ENCODE peak calls at places on chromosomes 3 and 15, in nine cellular contexts. One of them, this sample, is unnamed.

GRCh38 chr3:179624471-179624870 is 19.9 kb downstream of the NDUFB5 start:
- DNase-seq in GM23338: no peak
- DNase-seq in Caco-2: no peak
- DNase-seq in H1: no peak
- DNase-seq in fibroblast of lung: peak; percentile 19
- DNase-seq in lower lobe of right lung: no peak
- DNase-seq in heart left ventricle: no peak
- DNase-seq in tibial artery: no peak
- DNase-seq in body of pancreas: no peak
- DNase-seq in this sample: no peak

GRCh38 chr3:111541911-111542483 is at the start of gene CD96:
- DNase-seq in Caco-2: no peak
- DNase-seq in H1: no peak
- DNase-seq in lower lobe of right lung: no peak
- DNase-seq in GM23338: no peak
- DNase-seq in fibroblast of lung: peak; percentile 54
- DNase-seq in heart left ventricle: no peak
- DNase-seq in body of pancreas: no peak
- DNase-seq in tibial artery: no peak
- DNase-seq in this sample: no peak

GRCh38 chr15:63504979-63505841 is 817 bp downstream of the USP3 start:
- DNase-seq in Caco-2: peak; percentile 60
- DNase-seq in lower lobe of right lung: peak; percentile 83
- DNase-seq in body of pancreas: peak; percentile 79
- DNase-seq in GM23338: peak; percentile 70
- DNase-seq in fibroblast of lung: peak; percentile 62
- DNase-seq in tibial artery: peak; percentile 58
- DNase-seq in H1: peak; percentile 74
- DNase-seq in heart left ventricle: peak; percentile 53
- DNase-seq in this sample: peak; percentile 63

GRCh38 chr3:156507285-156507684 is 47.6 kb downstream of the SSR3 start:
- DNase-seq in tibial artery: no peak
- DNase-seq in body of pancreas: no peak
- DNase-seq in Caco-2: no peak
- DNase-seq in fibroblast of lung: no peak
- DNase-seq in heart left ventricle: no peak
- DNase-seq in H1: no peak
- DNase-seq in GM23338: no peak
- DNase-seq in lower lobe of right lung: no peak
- DNase-seq in this sample: peak; percentile 26

GRCh38 chr3:102741694-102742093 is 306.9 kb downstream of the ZPLD1 start:
- DNase-seq in H1: no peak
- DNase-seq in GM23338: no peak
- DNase-seq in Caco-2: no peak
- DNase-seq in heart left ventricle: no peak
- DNase-seq in lower lobe of right lung: no peak
- DNase-seq in body of pancreas: no peak
- DNase-seq in fibroblast of lung: no peak
- DNase-seq in tibial artery: no peak
- DNase-seq in this sample: no peak

GRCh38 chr3:165217739-165218138 is 21.6 kb upstream of the SLITRK3 start:
- DNase-seq in H1: no peak
- DNase-seq in GM23338: no peak
- DNase-seq in heart left ventricle: no peak
- DNase-seq in Caco-2: no peak
- DNase-seq in lower lobe of right lung: no peak
- DNase-seq in tibial artery: no peak
- DNase-seq in fibroblast of lung: no peak
- DNase-seq in body of pancreas: no peak
- DNase-seq in this sample: no peak

GRCh38 chr3:107897471-107898180 is 193.2 kb downstream of the CD47 start:
- DNase-seq in heart left ventricle: no peak
- DNase-seq in tibial artery: no peak
- DNase-seq in H1: no peak
- DNase-seq in Caco-2: no peak
- DNase-seq in fibroblast of lung: peak; percentile 23
- DNase-seq in lower lobe of right lung: no peak
- DNase-seq in body of pancreas: no peak
- DNase-seq in GM23338: no peak
- DNase-seq in this sample: no peak

GRCh38 chr3:171824824-171825221 is 14.5 kb upstream of the PLD1 start:
- DNase-seq in tibial artery: no peak
- DNase-seq in fibroblast of lung: no peak
- DNase-seq in body of pancreas: no peak
- DNase-seq in lower lobe of right lung: no peak
- DNase-seq in Caco-2: no peak
- DNase-seq in heart left ventricle: no peak
- DNase-seq in GM23338: no peak
- DNase-seq in H1: no peak
- DNase-seq in this sample: no peak

GRCh38 chr3:74603292-74603691 is 11.2 kb downstream of the CNTN3 start:
- DNase-seq in heart left ventricle: no peak
- DNase-seq in Caco-2: no peak
- DNase-seq in fibroblast of lung: no peak
- DNase-seq in H1: no peak
- DNase-seq in lower lobe of right lung: no peak
- DNase-seq in GM23338: no peak
- DNase-seq in body of pancreas: no peak
- DNase-seq in tibial artery: no peak
- DNase-seq in this sample: no peak

GRCh38 chr15:50523736-50524318 is 22.6 kb downstream of the USP50 start:
- DNase-seq in Caco-2: no peak
- DNase-seq in heart left ventricle: no peak
- DNase-seq in H1: no peak
- DNase-seq in GM23338: no peak
- DNase-seq in fibroblast of lung: no peak
- DNase-seq in lower lobe of right lung: no peak
- DNase-seq in body of pancreas: no peak
- DNase-seq in tibial artery: no peak
- DNase-seq in this sample: no peak
- H3K4me1 ChIP-seq in Caco-2: no peaks in the 10 kb centered on the region
- H3K4me1 ChIP-seq in heart left ventricle: no peaks in the 10 kb centered on the region
- H3K4me1 ChIP-seq in H1: no peaks in the 10 kb centered on the region
- H3K4me1 ChIP-seq in GM23338: no peaks in the 10 kb centered on the region
- H3K4me1 ChIP-seq in fibroblast of lung: no peaks in the 10 kb centered on the region
- H3K4me1 ChIP-seq in lower lobe of right lung: no peaks in the 10 kb centered on the region
- H3K4me1 ChIP-seq in body of pancreas: no peaks in the 10 kb centered on the region
- H3K4me1 ChIP-seq in tibial artery: no peaks in the 10 kb centered on the region
- H3K4me1 ChIP-seq in this sample: no peaks in the 10 kb centered on the region

GRCh38 chr3:94291686-94292085 is 228.8 kb downstream of the NSUN3 start:
- DNase-seq in GM23338: no peak
- DNase-seq in Caco-2: no peak
- DNase-seq in lower lobe of right lung: no peak
- DNase-seq in tibial artery: no peak
- DNase-seq in fibroblast of lung: no peak
- DNase-seq in heart left ventricle: no peak
- DNase-seq in H1: no peak
- DNase-seq in body of pancreas: no peak
- DNase-seq in this sample: no peak

DNA sequence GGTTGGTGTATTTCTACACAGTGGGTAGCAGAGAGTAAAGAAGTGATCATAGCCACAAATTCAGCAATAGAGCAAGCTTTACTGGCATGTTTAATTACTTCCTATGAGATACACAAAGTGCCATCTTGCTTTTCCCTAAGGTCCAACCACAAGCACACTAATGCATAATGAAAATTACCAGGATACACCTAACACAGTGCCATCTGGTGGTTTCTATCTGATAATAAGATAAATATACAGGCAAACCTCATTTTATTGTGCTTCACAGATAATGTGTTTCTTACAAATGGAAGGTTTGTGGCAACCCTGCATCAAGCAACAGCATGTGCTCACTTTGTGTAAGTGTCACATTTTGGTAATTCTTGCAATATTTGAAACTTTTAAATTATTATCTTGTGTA is 223.0 kb downstream of the NSUN3 start:
- DNase-seq in H1: no peak
- DNase-seq in Caco-2: no peak
- DNase-seq in fibroblast of lung: peak; percentile 3
- DNase-seq in heart left ventricle: no peak
- DNase-seq in tibial artery: no peak
- DNase-seq in lower lobe of right lung: no peak
- DNase-seq in GM23338: peak; percentile 17
- DNase-seq in body of pancreas: no peak
- DNase-seq in this sample: peak; percentile 57
- TF ChIP-seq CTCF in H1: peak; percentile 9
- TF ChIP-seq CTCF in Caco-2: no peak
- TF ChIP-seq CTCF in fibroblast of lung: no peak
- TF ChIP-seq CTCF in heart left ventricle: no peak
- TF ChIP-seq CTCF in tibial artery: no peak
- TF ChIP-seq CTCF in lower lobe of right lung: no peak
- TF ChIP-seq CTCF in GM23338: peak; percentile 37
- TF ChIP-seq CTCF in body of pancreas: no peak
- TF ChIP-seq CTCF in this sample: peak; percentile 60

GRCh38 chr3:82178291-82178690 is 416.8 kb upstream of the GBE1 start:
- DNase-seq in fibroblast of lung: no peak
- DNase-seq in Caco-2: no peak
- DNase-seq in GM23338: no peak
- DNase-seq in body of pancreas: no peak
- DNase-seq in tibial artery: no peak
- DNase-seq in lower lobe of right lung: no peak
- DNase-seq in H1: no peak
- DNase-seq in heart left ventricle: no peak
- DNase-seq in this sample: no peak
- H3K4me1 ChIP-seq in fibroblast of lung: no peaks in the 10 kb centered on the region
- H3K4me1 ChIP-seq in Caco-2: no peaks in the 10 kb centered on the region
- H3K4me1 ChIP-seq in GM23338: no peaks in the 10 kb centered on the region
- H3K4me1 ChIP-seq in body of pancreas: no peaks in the 10 kb centered on the region
- H3K4me1 ChIP-seq in tibial artery: peaks cover 7% of the 10 kb centered on the region
- H3K4me1 ChIP-seq in lower lobe of right lung: no peaks in the 10 kb centered on the region
- H3K4me1 ChIP-seq in H1: no peaks in the 10 kb centered on the region
- H3K4me1 ChIP-seq in heart left ventricle: no peaks in the 10 kb centered on the region
- H3K4me1 ChIP-seq in this sample: no peaks in the 10 kb centered on the region

DNA sequence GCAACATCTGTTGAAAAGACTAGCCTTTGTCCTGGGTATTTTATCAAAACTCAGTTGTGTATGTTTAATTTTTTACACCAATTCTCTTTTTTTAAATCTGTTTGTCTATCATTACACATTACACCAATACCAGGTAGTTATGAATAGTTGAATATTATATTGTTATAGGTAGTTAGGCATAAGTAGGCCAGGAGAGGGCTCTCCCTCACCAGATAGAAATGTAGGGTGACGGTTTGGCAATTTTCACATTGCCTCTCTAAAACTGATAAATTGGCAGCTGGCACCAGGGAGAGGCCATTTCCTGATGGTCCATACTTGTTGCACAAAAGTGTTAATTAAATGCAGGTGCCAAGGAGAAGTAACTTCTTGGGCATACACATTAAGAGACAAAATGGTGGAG is 483.1 kb upstream of the EPHA6 start:
- DNase-seq in heart left ventricle: no peak
- DNase-seq in body of pancreas: no peak
- DNase-seq in tibial artery: no peak
- DNase-seq in fibroblast of lung: no peak
- DNase-seq in Caco-2: peak; percentile 7
- DNase-seq in H1: no peak
- DNase-seq in GM23338: peak; percentile 24
- DNase-seq in lower lobe of right lung: no peak
- DNase-seq in this sample: no peak
- TF ChIP-seq CTCF in heart left ventricle: no peak
- TF ChIP-seq CTCF in body of pancreas: no peak
- TF ChIP-seq CTCF in tibial artery: no peak
- TF ChIP-seq CTCF in fibroblast of lung: no peak
- TF ChIP-seq CTCF in Caco-2: peak; percentile 38
- TF ChIP-seq CTCF in H1: peak; percentile 28
- TF ChIP-seq CTCF in GM23338: peak; percentile 57
- TF ChIP-seq CTCF in lower lobe of right lung: no peak
- TF ChIP-seq CTCF in this sample: no peak

GRCh38 chr3:124763644-124764358 is 33.5 kb downstream of the UMPS start:
- DNase-seq in body of pancreas: no peak
- DNase-seq in heart left ventricle: no peak
- DNase-seq in Caco-2: no peak
- DNase-seq in lower lobe of right lung: no peak
- DNase-seq in tibial artery: no peak
- DNase-seq in H1: no peak
- DNase-seq in fibroblast of lung: no peak
- DNase-seq in GM23338: no peak
- DNase-seq in this sample: no peak

GRCh38 chr3:124765197-124765596 is 34.9 kb downstream of the UMPS start:
- DNase-seq in tibial artery: no peak
- DNase-seq in fibroblast of lung: no peak
- DNase-seq in GM23338: no peak
- DNase-seq in H1: no peak
- DNase-seq in Caco-2: no peak
- DNase-seq in body of pancreas: no peak
- DNase-seq in heart left ventricle: no peak
- DNase-seq in lower lobe of right lung: no peak
- DNase-seq in this sample: no peak

GRCh38 chr3:124766113-124767095 is 36.2 kb downstream of the UMPS start:
- DNase-seq in H1: no peak
- DNase-seq in body of pancreas: no peak
- DNase-seq in fibroblast of lung: no peak
- DNase-seq in lower lobe of right lung: no peak
- DNase-seq in heart left ventricle: no peak
- DNase-seq in Caco-2: no peak
- DNase-seq in tibial artery: no peak
- DNase-seq in GM23338: no peak
- DNase-seq in this sample: no peak

GRCh38 chr3:124763206-124763605 is 33.0 kb downstream of the UMPS start:
- DNase-seq in GM23338: no peak
- DNase-seq in heart left ventricle: no peak
- DNase-seq in H1: no peak
- DNase-seq in body of pancreas: no peak
- DNase-seq in Caco-2: no peak
- DNase-seq in fibroblast of lung: no peak
- DNase-seq in lower lobe of right lung: no peak
- DNase-seq in tibial artery: no peak
- DNase-seq in this sample: no peak

GRCh38 chr3:124764746-124765145 is 34.5 kb downstream of the UMPS start:
- DNase-seq in tibial artery: no peak
- DNase-seq in H1: no peak
- DNase-seq in lower lobe of right lung: no peak
- DNase-seq in body of pancreas: no peak
- DNase-seq in Caco-2: no peak
- DNase-seq in fibroblast of lung: no peak
- DNase-seq in heart left ventricle: no peak
- DNase-seq in GM23338: no peak
- DNase-seq in this sample: peak; percentile 44
- H3K4me1 ChIP-seq in tibial artery: peaks cover 21% of the 10 kb centered on the region
- H3K4me1 ChIP-seq in H1: no peaks in the 10 kb centered on the region
- H3K4me1 ChIP-seq in lower lobe of right lung: peaks cover 15% of the 10 kb centered on the region
- H3K4me1 ChIP-seq in body of pancreas: peaks cover 18% of the 10 kb centered on the region
- H3K4me1 ChIP-seq in Caco-2: peaks cover 5% of the 10 kb centered on the region
- H3K4me1 ChIP-seq in fibroblast of lung: peaks cover 11% of the 10 kb centered on the region
- H3K4me1 ChIP-seq in heart left ventricle: peaks cover 21% of the 10 kb centered on the region
- H3K4me1 ChIP-seq in GM23338: peaks cover under 1% of the 10 kb centered on the region
- H3K4me1 ChIP-seq in this sample: peaks cover 14% of the 10 kb centered on the region

This sample was measured in A673.